ENCODE peak calls at places on chromosome 18, in eight cellular contexts. One of them, this sample, is unnamed.

GRCh38 chr18:79526468-79527460 is 131.0 kb downstream of the NFATC1 start:
- DNase-seq in WERI-Rb-1: no peak
- DNase-seq in heart right ventricle: peak; percentile 34
- DNase-seq in prostate gland: no peak
- DNase-seq in psoas muscle: no peak
- DNase-seq in adrenal gland: no peak
- DNase-seq in CD8-positive, alpha-beta memory T cell: no peak
- DNase-seq in thyroid gland: peak; percentile 35
- DNase-seq in this sample: no peak

GRCh38 chr18:46071615-46071893 is 506 bp downstream of the PSTPIP2 start:
- DNase-seq in WERI-Rb-1: no peak
- DNase-seq in heart right ventricle: no peak
- DNase-seq in prostate gland: no peak
- DNase-seq in psoas muscle: no peak
- DNase-seq in adrenal gland: peak; percentile 18
- DNase-seq in CD8-positive, alpha-beta memory T cell: no peak
- DNase-seq in thyroid gland: no peak
- DNase-seq in this sample: no peak

GRCh38 chr18:46555724-46556123 is 101.3 kb downstream of the LOXHD1 start:
- DNase-seq in WERI-Rb-1: peak; percentile 82
- DNase-seq in heart right ventricle: peak; percentile 11
- DNase-seq in prostate gland: no peak
- DNase-seq in psoas muscle: no peak
- DNase-seq in adrenal gland: no peak
- DNase-seq in CD8-positive, alpha-beta memory T cell: no peak
- DNase-seq in thyroid gland: peak; percentile 74
- DNase-seq in this sample: no peak

GRCh38 chr18:43161528-43161927 is 46.0 kb upstream of the RIT2 start:
- DNase-seq in WERI-Rb-1: no peak
- DNase-seq in heart right ventricle: no peak
- DNase-seq in prostate gland: no peak
- DNase-seq in psoas muscle: no peak
- DNase-seq in adrenal gland: no peak
- DNase-seq in CD8-positive, alpha-beta memory T cell: no peak
- DNase-seq in thyroid gland: no peak
- DNase-seq in this sample: no peak

GRCh38 chr18:43627833-43628370 is 350.6 kb upstream of the SYT4 start:
- DNase-seq in WERI-Rb-1: no peak
- DNase-seq in heart right ventricle: no peak
- DNase-seq in prostate gland: no peak
- DNase-seq in psoas muscle: no peak
- DNase-seq in adrenal gland: no peak
- DNase-seq in CD8-positive, alpha-beta memory T cell: no peak
- DNase-seq in thyroid gland: no peak
- DNase-seq in this sample: no peak

GRCh38 chr18:7681261-7681660 is 114.1 kb downstream of the PTPRM start:
- DNase-seq in WERI-Rb-1: no peak
- DNase-seq in heart right ventricle: no peak
- DNase-seq in prostate gland: no peak
- DNase-seq in psoas muscle: no peak
- DNase-seq in adrenal gland: no peak
- DNase-seq in CD8-positive, alpha-beta memory T cell: no peak
- DNase-seq in thyroid gland: no peak
- DNase-seq in this sample: no peak

GRCh38 chr18:36492604-36493329 is 195.3 kb downstream of the FHOD3 start:
- DNase-seq in WERI-Rb-1: no peak
- DNase-seq in heart right ventricle: no peak
- DNase-seq in prostate gland: no peak
- DNase-seq in psoas muscle: no peak
- DNase-seq in adrenal gland: no peak
- DNase-seq in CD8-positive, alpha-beta memory T cell: no peak
- DNase-seq in thyroid gland: no peak
- DNase-seq in this sample: no peak

GRCh38 chr18:41940506-41941215 is 14.4 kb upstream of the PIK3C3 start:
- DNase-seq in WERI-Rb-1: no peak
- DNase-seq in heart right ventricle: no peak
- DNase-seq in prostate gland: no peak
- DNase-seq in psoas muscle: no peak
- DNase-seq in adrenal gland: no peak
- DNase-seq in CD8-positive, alpha-beta memory T cell: no peak
- DNase-seq in thyroid gland: no peak
- DNase-seq in this sample: no peak

GRCh38 chr18:13500891-13501887 is 225.2 kb downstream of the FAM210A start:
- DNase-seq in WERI-Rb-1: no peak
- DNase-seq in heart right ventricle: peak; percentile 78
- DNase-seq in prostate gland: peak; percentile 87
- DNase-seq in psoas muscle: peak; percentile 50
- DNase-seq in adrenal gland: peak; percentile 68
- DNase-seq in CD8-positive, alpha-beta memory T cell: no peak
- DNase-seq in thyroid gland: peak; percentile 86
- DNase-seq in this sample: no peak

GRCh38 chr18:13503839-13504238 is 222.5 kb downstream of the FAM210A start:
- DNase-seq in WERI-Rb-1: no peak
- DNase-seq in heart right ventricle: no peak
- DNase-seq in prostate gland: no peak
- DNase-seq in psoas muscle: no peak
- DNase-seq in adrenal gland: no peak
- DNase-seq in CD8-positive, alpha-beta memory T cell: no peak
- DNase-seq in thyroid gland: no peak
- DNase-seq in this sample: no peak

GRCh38 chr18:13502585-13502984 is 223.8 kb downstream of the FAM210A start:
- DNase-seq in WERI-Rb-1: no peak
- DNase-seq in heart right ventricle: peak; percentile 36
- DNase-seq in prostate gland: no peak
- DNase-seq in psoas muscle: peak; percentile 67
- DNase-seq in adrenal gland: no peak
- DNase-seq in CD8-positive, alpha-beta memory T cell: no peak
- DNase-seq in thyroid gland: peak; percentile 89
- DNase-seq in this sample: no peak

GRCh38 chr18:13500227-13500865 is 226.0 kb downstream of the FAM210A start:
- DNase-seq in WERI-Rb-1: no peak
- DNase-seq in heart right ventricle: peak; percentile 59
- DNase-seq in prostate gland: peak; percentile 49
- DNase-seq in psoas muscle: peak; percentile 48
- DNase-seq in adrenal gland: no peak
- DNase-seq in CD8-positive, alpha-beta memory T cell: no peak
- DNase-seq in thyroid gland: no peak
- DNase-seq in this sample: no peak

DNA sequence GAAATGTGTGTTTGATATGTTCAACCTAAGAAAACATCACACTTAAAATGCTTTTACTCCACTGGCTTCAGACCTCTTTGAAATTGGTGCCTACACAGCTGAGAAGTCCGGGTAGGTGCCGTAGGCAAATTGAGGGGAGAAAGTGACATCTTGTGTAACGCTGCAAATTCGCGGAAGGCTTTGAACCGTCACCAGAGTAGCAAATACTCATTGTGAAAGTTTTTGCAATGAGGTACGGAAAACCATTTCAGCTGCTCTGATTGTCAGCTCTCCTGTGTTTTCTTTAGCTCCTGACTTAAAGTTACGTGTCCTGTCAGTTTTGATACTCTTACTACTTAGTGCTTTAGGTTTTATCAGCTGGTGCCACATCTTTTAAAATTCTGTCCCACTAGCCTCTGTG is 224.5 kb downstream of the FAM210A start:
- DNase-seq in WERI-Rb-1: no peak
- DNase-seq in heart right ventricle: no peak
- DNase-seq in prostate gland: no peak
- DNase-seq in psoas muscle: no peak
- DNase-seq in adrenal gland: no peak
- DNase-seq in CD8-positive, alpha-beta memory T cell: no peak
- DNase-seq in thyroid gland: peak; percentile 68
- DNase-seq in this sample: no peak
- H3K27ac ChIP-seq in WERI-Rb-1: no peak overlapping the region
- H3K27ac ChIP-seq in heart right ventricle: peak overlapping the region; percentile 93
- H3K27ac ChIP-seq in prostate gland: no peak overlapping the region
- H3K27ac ChIP-seq in psoas muscle: peak overlapping the region; percentile 77
- H3K27ac ChIP-seq in adrenal gland: no peak overlapping the region
- H3K27ac ChIP-seq in CD8-positive, alpha-beta memory T cell: no peak overlapping the region
- H3K27ac ChIP-seq in thyroid gland: peak overlapping the region; percentile 74
- H3K27ac ChIP-seq in this sample: no peak overlapping the region

GRCh38 chr18:62716679-62717058 is 1.3 kb downstream of the PHLPP1 start:
- DNase-seq in WERI-Rb-1: peak; percentile 73
- DNase-seq in heart right ventricle: peak; percentile 45
- DNase-seq in prostate gland: peak; percentile 43
- DNase-seq in psoas muscle: peak; percentile 43
- DNase-seq in adrenal gland: peak; percentile 63
- DNase-seq in CD8-positive, alpha-beta memory T cell: peak; percentile 52
- DNase-seq in thyroid gland: peak; percentile 52
- DNase-seq in this sample: peak; percentile 38

GRCh38 chr18:62717059-62717849 is 1.9 kb downstream of the PHLPP1 start:
- DNase-seq in WERI-Rb-1: no peak
- DNase-seq in heart right ventricle: peak; percentile 9
- DNase-seq in prostate gland: peak; percentile 65
- DNase-seq in psoas muscle: no peak
- DNase-seq in adrenal gland: peak; percentile 45
- DNase-seq in CD8-positive, alpha-beta memory T cell: no peak
- DNase-seq in thyroid gland: peak; percentile 61
- DNase-seq in this sample: peak; percentile 25

GRCh38 chr18:62714671-62715438 is 486 bp upstream of the PHLPP1 start:
- DNase-seq in WERI-Rb-1: peak; percentile 100
- DNase-seq in heart right ventricle: peak; percentile 100
- DNase-seq in prostate gland: peak; percentile 100
- DNase-seq in psoas muscle: peak; percentile 100
- DNase-seq in adrenal gland: peak; percentile 100
- DNase-seq in CD8-positive, alpha-beta memory T cell: peak; percentile 88
- DNase-seq in thyroid gland: peak; percentile 100
- DNase-seq in this sample: peak; percentile 90

GRCh38 chr18:62715439-62715792 is at the start of gene PHLPP1:
- DNase-seq in WERI-Rb-1: no peak
- DNase-seq in heart right ventricle: no peak
- DNase-seq in prostate gland: no peak
- DNase-seq in psoas muscle: no peak
- DNase-seq in adrenal gland: no peak
- DNase-seq in CD8-positive, alpha-beta memory T cell: no peak
- DNase-seq in thyroid gland: no peak
- DNase-seq in this sample: no peak

DNA sequence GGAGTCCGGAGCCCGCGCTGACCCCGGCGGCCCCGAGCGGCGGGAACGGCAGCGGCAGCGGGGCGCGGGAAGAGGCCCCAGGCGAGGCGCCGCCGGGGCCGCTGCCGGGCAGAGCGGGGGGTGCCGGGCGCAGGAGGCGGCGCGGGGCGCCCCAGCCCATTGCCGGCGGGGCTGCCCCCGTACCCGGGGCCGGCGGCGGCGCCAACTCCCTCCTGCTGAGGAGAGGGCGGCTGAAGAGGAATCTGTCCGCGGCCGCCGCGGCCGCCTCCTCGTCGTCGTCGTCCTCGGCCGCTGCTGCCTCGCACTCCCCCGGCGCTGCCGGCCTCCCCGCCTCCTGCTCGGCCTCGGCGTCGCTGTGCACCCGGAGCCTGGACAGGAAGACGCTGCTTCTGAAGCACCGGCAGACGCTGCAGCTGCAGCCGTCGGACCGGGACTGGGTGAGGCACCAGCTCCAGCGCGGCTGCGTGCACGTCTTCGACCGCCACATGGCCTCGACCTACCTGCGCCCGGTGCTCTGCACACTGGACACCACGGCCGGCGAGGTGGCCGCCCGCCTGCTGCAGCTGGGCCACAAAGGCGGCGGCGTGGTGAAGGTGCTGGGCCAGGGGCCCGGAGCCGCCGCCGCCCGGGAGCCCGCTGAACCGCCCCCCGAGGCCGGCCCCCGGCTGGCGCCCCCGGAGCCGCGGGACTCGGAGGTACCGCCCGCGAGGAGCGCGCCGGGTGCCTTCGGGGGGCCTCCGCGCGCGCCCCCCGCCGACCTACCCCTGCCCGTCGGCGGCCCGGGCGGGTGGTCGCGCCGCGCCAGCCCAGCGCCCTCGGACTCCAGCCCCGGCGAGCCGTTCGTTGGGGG is 713 bp downstream of the PHLPP1 start:
- DNase-seq in WERI-Rb-1: peak; percentile 53
- DNase-seq in heart right ventricle: peak; percentile 29
- DNase-seq in prostate gland: peak; percentile 38
- DNase-seq in psoas muscle: peak; percentile 59
- DNase-seq in adrenal gland: peak; percentile 49
- DNase-seq in CD8-positive, alpha-beta memory T cell: peak; percentile 38
- DNase-seq in thyroid gland: peak; percentile 68
- DNase-seq in this sample: peak; percentile 40
- H3K27ac ChIP-seq in WERI-Rb-1: peak overlapping the region; percentile 61
- H3K27ac ChIP-seq in heart right ventricle: peak overlapping the region; percentile 94
- H3K27ac ChIP-seq in prostate gland: peak overlapping the region; percentile 97
- H3K27ac ChIP-seq in psoas muscle: peak overlapping the region; percentile 78
- H3K27ac ChIP-seq in adrenal gland: no peak overlapping the region
- H3K27ac ChIP-seq in CD8-positive, alpha-beta memory T cell: peak overlapping the region; percentile 3
- H3K27ac ChIP-seq in thyroid gland: peak overlapping the region; percentile 90
- H3K27ac ChIP-seq in this sample: peak overlapping the region; percentile 37

DNA sequence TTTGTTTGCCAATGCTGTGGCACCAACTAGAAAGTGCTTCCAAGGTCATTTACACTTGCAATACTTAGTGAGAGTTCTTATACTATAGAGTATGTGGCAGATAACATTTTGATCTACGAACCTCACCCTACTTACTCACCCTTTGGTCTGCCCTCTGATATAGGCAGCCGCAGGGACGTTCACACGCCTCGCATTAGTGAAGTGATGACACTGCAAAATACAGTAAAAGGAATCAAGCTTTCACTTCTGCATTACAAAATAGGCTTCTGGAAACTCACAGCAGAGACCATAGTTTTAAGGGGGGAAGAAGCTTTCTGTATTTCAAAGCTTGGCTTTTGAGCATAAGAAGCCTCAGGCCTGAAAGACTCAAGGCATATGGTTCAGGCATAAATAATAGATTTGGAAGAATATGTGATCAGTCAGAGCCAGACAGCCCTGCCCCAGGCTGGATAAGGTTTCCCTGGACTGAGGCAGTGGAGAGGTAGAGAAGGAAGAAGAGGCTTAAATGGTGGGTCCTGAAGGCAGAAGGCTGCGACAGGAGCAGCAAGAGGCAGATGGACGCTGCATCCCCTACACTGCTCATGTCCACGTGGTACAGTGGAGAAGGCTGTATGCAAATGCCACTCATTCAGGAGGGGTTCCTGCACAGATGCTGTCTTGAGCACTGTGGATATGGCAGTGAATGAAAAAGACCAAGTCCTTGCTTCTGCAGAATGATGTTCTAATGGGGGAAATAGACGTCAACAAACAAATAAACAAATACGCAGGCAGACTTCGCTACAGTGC is 63.1 kb downstream of the FECH start:
- DNase-seq in WERI-Rb-1: peak; percentile 62
- DNase-seq in heart right ventricle: no peak
- DNase-seq in prostate gland: no peak
- DNase-seq in psoas muscle: no peak
- DNase-seq in adrenal gland: no peak
- DNase-seq in CD8-positive, alpha-beta memory T cell: no peak
- DNase-seq in thyroid gland: no peak
- DNase-seq in this sample: no peak
- H3K27ac ChIP-seq in WERI-Rb-1: peak overlapping the region; percentile 17
- H3K27ac ChIP-seq in heart right ventricle: no peak overlapping the region
- H3K27ac ChIP-seq in prostate gland: no peak overlapping the region
- H3K27ac ChIP-seq in psoas muscle: no peak overlapping the region
- H3K27ac ChIP-seq in adrenal gland: no peak overlapping the region
- H3K27ac ChIP-seq in CD8-positive, alpha-beta memory T cell: no peak overlapping the region
- H3K27ac ChIP-seq in thyroid gland: no peak overlapping the region
- H3K27ac ChIP-seq in this sample: no peak overlapping the region

DNA sequence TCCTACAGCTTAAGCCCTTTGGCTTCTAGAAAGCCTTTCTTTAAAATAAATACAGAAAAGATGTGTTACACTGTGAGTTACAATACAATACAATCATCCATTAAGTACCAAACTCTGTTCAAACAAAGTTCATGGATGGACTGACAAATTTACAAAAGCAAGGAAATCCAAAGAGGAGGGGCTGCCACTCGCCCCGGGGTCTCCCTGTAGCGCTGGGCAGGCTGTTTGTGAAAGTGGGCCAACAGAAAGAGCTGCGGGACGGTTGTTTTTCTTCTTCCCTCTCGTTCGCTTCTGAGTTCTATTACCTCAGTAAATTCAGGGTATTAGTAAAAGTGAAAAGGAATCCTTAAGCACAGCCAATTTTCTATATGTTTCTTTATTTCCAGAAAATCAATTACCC is 9.0 kb upstream of the ZNF516 start:
- DNase-seq in WERI-Rb-1: no peak
- DNase-seq in heart right ventricle: no peak
- DNase-seq in prostate gland: no peak
- DNase-seq in psoas muscle: no peak
- DNase-seq in adrenal gland: no peak
- DNase-seq in CD8-positive, alpha-beta memory T cell: no peak
- DNase-seq in thyroid gland: no peak
- DNase-seq in this sample: no peak
- H3K27ac ChIP-seq in WERI-Rb-1: no peak overlapping the region
- H3K27ac ChIP-seq in heart right ventricle: no peak overlapping the region
- H3K27ac ChIP-seq in prostate gland: no peak overlapping the region
- H3K27ac ChIP-seq in psoas muscle: no peak overlapping the region
- H3K27ac ChIP-seq in adrenal gland: no peak overlapping the region
- H3K27ac ChIP-seq in CD8-positive, alpha-beta memory T cell: no peak overlapping the region
- H3K27ac ChIP-seq in thyroid gland: no peak overlapping the region
- H3K27ac ChIP-seq in this sample: no peak overlapping the region

This sample was measured in effector memory CD4-positive, alpha-beta T cell.